ENCODE peak calls at places on chromosome 16, in eight cellular contexts. F is ovary; P is astrocyte of the spinal cord; A is CD8-positive, alpha-beta memory T cell; Q is cardiac muscle cell; S is neural progenitor cell; E is AG04450; W is K562. Z is an unnamed sample.

GRCh38 chr16:81876273-81876900 is 97.3 kb downstream of the PLCG2 start:
- DNase-seq in Q (no peak), S (no peak), A (no peak), P (no peak), E (no peak), F (no peak), W (no peak), Z (no peak)

GRCh38 chr16:87169509-87169985 is 147.6 kb downstream of the C16orf95 start:
- DNase-seq in A (no peak), F (no peak), Q (no peak), S (no peak), E (peak), W (no peak), P (no peak), Z (no peak)

GRCh38 chr16:29306953-29307597 is 99.4 kb downstream of the NPIPB11 start:
- DNase-seq in E (no peak), S (no peak), P (peak), Q (no peak), F (no peak), A (no peak), W (no peak), Z (peak)

GRCh38 chr16:17471745-17472075 is 950 bp upstream of the XYLT1 start:
- DNase-seq in W (no peak), A (no peak), S (no peak), E (no peak), Q (no peak), F (no peak), P (peak), Z (no peak)

GRCh38 chr16:4052801-4053662 is 63.2 kb downstream of the ADCY9 start:
- DNase-seq in S (no peak), Q (peak), P (peak), W (no peak), E (no peak), A (no peak), F (peak), Z (no peak)

GRCh38 chr16:50252082-50252611 is 14.2 kb upstream of the ADCY7 start:
- DNase-seq in P (no peak), F (no peak), Q (no peak), A (no peak), E (no peak), W (no peak), S (no peak), Z (no peak)

GRCh38 chr16:86462334-86463084 is 47.8 kb upstream of the FOXF1 start:
- DNase-seq in F (no peak), Q (no peak), A (no peak), P (peak), W (no peak), S (no peak), E (peak), Z (no peak)

GRCh38 chr16:59988591-59988990 is 1254.5 kb upstream of the GOT2 start:
- DNase-seq in E (no peak), A (no peak), Q (no peak), P (no peak), S (no peak), W (no peak), F (no peak), Z (no peak)

GRCh38 chr16:48498761-48499600 is 111.0 kb downstream of the N4BP1 start:
- DNase-seq in F (peak), E (no peak), P (peak), A (no peak), S (no peak), Q (peak), W (no peak), Z (peak)

GRCh38 chr16:66603537-66604375 is 748 bp upstream of the CMTM3 start:
- DNase-seq in W (peak), A (peak), F (peak), S (peak), Q (peak), E (no peak), P (peak), Z (no peak)

GRCh38 chr16:3774156-3774767 is 56.9 kb upstream of the TRAP1 start:
- DNase-seq in W (no peak), P (peak), Q (peak), F (peak), S (no peak), A (no peak), E (peak), Z (peak)

GRCh38 chr16:74455213-74455612 is 33.9 kb upstream of the CLEC18B start:
- DNase-seq in S (no peak), F (no peak), E (no peak), Q (peak), P (peak), W (no peak), A (no peak), Z (peak)

GRCh38 chr16:27242868-27243590 is 25.5 kb downstream of the NSMCE1 start:
- DNase-seq in A (no peak), Q (peak), S (peak), F (no peak), P (peak), E (peak), W (peak), Z (peak)

GRCh38 chr16:67241008-67241900 is 6.0 kb downstream of the FHOD1 start:
- DNase-seq in E (peak), S (no peak), Q (peak), P (peak), W (peak), F (peak), A (no peak), Z (peak)

DNA sequence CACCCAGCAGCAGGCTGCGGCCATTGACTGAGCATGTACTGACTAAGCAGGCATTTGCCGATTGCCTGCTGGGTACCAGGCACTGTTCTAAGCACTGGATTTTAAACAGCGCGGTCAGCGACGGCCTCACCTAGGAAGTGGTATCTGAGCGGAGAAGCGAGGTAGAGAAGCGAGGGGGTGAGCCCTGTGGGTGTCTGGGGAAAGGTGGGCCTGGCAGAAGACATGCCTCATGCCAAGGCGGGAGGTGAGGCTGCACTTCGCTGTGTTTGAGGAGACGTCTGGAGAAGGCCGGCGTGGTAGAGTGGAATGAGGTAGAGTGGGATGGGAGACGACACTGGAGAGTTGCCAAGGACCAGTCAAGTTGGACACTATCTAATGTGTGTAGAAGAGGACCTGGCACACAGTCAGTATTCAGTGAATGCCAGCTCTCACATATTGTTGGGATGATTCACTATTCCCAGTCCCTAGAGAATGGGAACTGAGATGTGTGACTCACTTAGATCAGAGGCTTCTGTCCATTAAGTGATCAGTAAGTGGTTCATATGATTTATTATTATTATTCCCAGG is 14.4 kb downstream of the SYCE1L start:
- DNase-seq in S (no peak), P (peak), W (no peak), E (peak), A (no peak), Q (peak), F (no peak), Z (peak)
- H3K4me3 ChIP-seq in S (no peak), P (no peak), W (no peak), E (no peak), A (no peak), Q (no peak), F (no peak), Z (no peak)

GRCh38 chr16:88782454-88783390 is 2.3 kb downstream of the PIEZO1 start:
- DNase-seq in F (no peak), P (peak), Q (peak), A (no peak), W (peak), E (no peak), S (no peak), Z (no peak)

GRCh38 chr16:88781140-88782077 is 3.6 kb downstream of the PIEZO1 start:
- DNase-seq in A (peak), F (no peak), Q (no peak), P (no peak), E (no peak), W (peak), S (no peak), Z (no peak)

GRCh38 chr16:88778541-88779065 is 6.4 kb downstream of the PIEZO1 start:
- DNase-seq in S (no peak), W (no peak), F (no peak), E (no peak), A (no peak), Q (no peak), P (no peak), Z (no peak)

GRCh38 chr16:88779406-88780099 is 5.5 kb downstream of the PIEZO1 start:
- DNase-seq in Q (peak), A (no peak), E (no peak), P (no peak), S (no peak), F (no peak), W (peak), Z (no peak)

GRCh38 chr16:88780100-88781062 is 4.6 kb downstream of the PIEZO1 start:
- DNase-seq in F (no peak), W (no peak), E (no peak), Q (no peak), A (no peak), P (no peak), S (no peak), Z (no peak)
- H3K4me3 ChIP-seq in F (no peak), W (peak), E (no peak), Q (no peak), A (peak), P (no peak), S (no peak), Z (no peak)

GRCh38 chr16:678209-678857 is 1.9 kb upstream of the STUB1 start:
- DNase-seq in W (no peak), S (no peak), A (no peak), Q (no peak), F (peak), P (no peak), E (no peak), Z (no peak)
- H3K4me3 ChIP-seq in W (peak), S (no peak), A (no peak), Q (no peak), F (no peak), P (no peak), E (no peak), Z (no peak)

GRCh38 chr16:58024347-58024672 is 1.2 kb upstream of the MMP15 start:
- DNase-seq in E (no peak), Q (no peak), P (no peak), F (no peak), W (no peak), S (no peak), A (no peak), Z (no peak)
- H3K4me3 ChIP-seq in E (no peak), Q (no peak), P (no peak), F (no peak), W (peak), S (peak), A (peak), Z (no peak)